ENCODE peak calls at places on chromosome 4, in four cellular contexts. N, T, V and P are unnamed samples.

GRCh38 chr4:98638661-98639060 is 19.8 kb downstream of the TSPAN5 start:
- DNase-seq in N (no peak), T (no peak), V (no peak), P (no peak)

GRCh38 chr4:6010789-6011188 is 7.4 kb downstream of the C4orf50 start:
- DNase-seq in N (no peak), T (no peak), V (no peak), P (no peak)

GRCh38 chr4:10006604-10007435 is 14.5 kb downstream of the SLC2A9 start:
- DNase-seq in N (no peak), T (peak; percentile 10), V (peak; percentile 43), P (no peak)

GRCh38 chr4:177573487-177573886 is 131.2 kb upstream of the AGA start:
- DNase-seq in V (no peak), N (no peak), T (peak; percentile 94), P (no peak)

GRCh38 chr4:24471623-24472510 is 112.5 kb downstream of the DHX15 start:
- DNase-seq in N (peak; percentile 43), V (peak; percentile 27), T (no peak), P (no peak)

GRCh38 chr4:87130482-87130881 is 89.9 kb downstream of the KLHL8 start:
- DNase-seq in N (no peak), V (no peak), T (no peak), P (no peak)

GRCh38 chr4:93814722-93815121 is 13.8 kb upstream of the ATOH1 start:
- DNase-seq in N (no peak), T (no peak), V (no peak), P (no peak)

GRCh38 chr4:128311659-128312392 is 24.2 kb upstream of the PGRMC2 start:
- DNase-seq in N (no peak), V (no peak), T (no peak), P (no peak)